ENCODE peak calls at places on chromosomes 4 and X, in seven cellular contexts. A, K, E, Z, B, L and S are unnamed samples.

GRCh38 chr4:177573487-177573886 is 131.2 kb upstream of the AGA start:
- DNase-seq in E (no peak), B (peak; percentile 89), Z (no peak), L (no peak), A (no peak), K (no peak), S (peak; percentile 84)

GRCh38 chr4:23680616-23681518 is 209.0 kb downstream of the PPARGC1A start:
- DNase-seq in A (no peak), K (no peak), L (no peak), B (peak; percentile 64), E (no peak), Z (no peak), S (peak; percentile 25)

GRCh38 chrX:48695925-48696300 is 621 bp upstream of the SUV39H1 start:
- DNase-seq in B (no peak), Z (no peak), L (peak; percentile 85), E (peak; percentile 60), A (no peak), K (no peak), S (no peak)

GRCh38 chr4:19888587-19888986 is 363.1 kb upstream of the SLIT2 start:
- DNase-seq in B (no peak), E (peak; percentile 24), K (no peak), L (no peak), A (no peak), Z (no peak), S (no peak)

GRCh38 chr4:175306436-175306835 is 388.3 kb downstream of the ADAM29 start:
- DNase-seq in B (no peak), L (no peak), A (no peak), E (no peak), K (no peak), Z (no peak), S (no peak)

GRCh38 chrX:104568304-104568915 is 2.4 kb downstream of the IL1RAPL2 start:
- DNase-seq in E (no peak), Z (no peak), K (no peak), A (no peak), B (no peak), L (no peak), S (no peak)

GRCh38 chrX:46279214-46279924 is 265.9 kb downstream of the ZNF674 start:
- DNase-seq in B (peak; percentile 2), Z (no peak), E (no peak), K (no peak), L (no peak), A (no peak), S (no peak)

GRCh38 chr4:41437264-41437566 is 100.7 kb upstream of the LIMCH1 start:
- DNase-seq in E (peak; percentile 55), Z (no peak), B (no peak), K (no peak), A (no peak), L (peak; percentile 72), S (no peak)

GRCh38 chr4:118268780-118269179 is 84.0 kb downstream of the PRSS12 start:
- DNase-seq in B (no peak), K (no peak), Z (no peak), L (no peak), E (no peak), A (no peak), S (no peak)

GRCh38 chrX:86946569-86946968 is 571.0 kb upstream of the KLHL4 start:
- DNase-seq in Z (peak; percentile 4), E (no peak), L (peak; percentile 70), A (peak; percentile 3), B (no peak), K (no peak), S (peak; percentile 9)

GRCh38 chr4:119300072-119300387 is 21.9 kb downstream of the FABP2 start:
- DNase-seq in A (no peak), B (no peak), K (peak; percentile 34), E (peak; percentile 36), Z (no peak), L (no peak), S (peak; percentile 75)

GRCh38 chrX:11049976-11050375 is 61.2 kb upstream of the HCCS start:
- DNase-seq in K (no peak), B (no peak), L (no peak), E (no peak), A (no peak), Z (no peak), S (no peak)

GRCh38 chrX:135484636-135485289 is 35.7 kb upstream of the INTS6L start:
- DNase-seq in A (peak; percentile 39), Z (no peak), E (peak; percentile 35), L (peak; percentile 63), K (no peak), B (peak; percentile 24), S (peak; percentile 48)

GRCh38 chr4:16573744-16574143 is 324.7 kb downstream of the LDB2 start:
- DNase-seq in A (no peak), Z (no peak), B (peak; percentile 29), K (no peak), E (no peak), L (no peak), S (no peak)

GRCh38 chr4:29066856-29067255 is 1653.3 kb upstream of the PCDH7 start:
- DNase-seq in E (no peak), K (no peak), A (no peak), L (no peak), B (no peak), Z (no peak), S (no peak)

GRCh38 chrX:9670136-9670905 is 95.3 kb downstream of the GPR143 start:
- DNase-seq in L (no peak), Z (no peak), K (no peak), E (no peak), A (no peak), B (peak; percentile 14), S (peak; percentile 63)

GRCh38 chrX:83658731-83659130 is 150.6 kb downstream of the POU3F4 start:
- DNase-seq in B (no peak), K (no peak), E (no peak), Z (no peak), A (no peak), L (peak; percentile 50), S (no peak)

GRCh38 chr4:87423313-87424031 is 1.1 kb downstream of the NUDT9 start:
- DNase-seq in E (peak; percentile 36), Z (peak; percentile 15), A (no peak), L (peak; percentile 47), K (no peak), B (peak; percentile 10), S (no peak)

GRCh38 chr4:142098900-142099299 is 462.5 kb downstream of the IL15 start:
- DNase-seq in K (no peak), A (no peak), B (no peak), E (no peak), L (no peak), Z (no peak), S (no peak)

GRCh38 chr4:7929530-7929951 is 10.1 kb downstream of the AFAP1 start:
- DNase-seq in E (no peak), K (no peak), B (no peak), A (no peak), L (no peak), Z (no peak), S (peak; percentile 29)

GRCh38 chr4:24471623-24472510 is 112.5 kb downstream of the DHX15 start:
- DNase-seq in K (no peak), Z (no peak), L (peak; percentile 28), B (no peak), A (peak; percentile 1), E (peak; percentile 61), S (peak; percentile 10)